ENCODE peak calls at places on chromosomes 16 and 17, in five cellular contexts. V, F, E, G and Y are unnamed samples.

GRCh38 chr17:66996926-66997325 is 32.4 kb downstream of the CACNG4 start:
- DNase-seq in F (no peak), G (no peak), E (no peak), V (no peak), Y (no peak)

GRCh38 chr17:17971431-17972125 is 622 bp downstream of the TOM1L2 start:
- DNase-seq in F (peak; percentile 25), G (peak; percentile 4), E (peak; percentile 69), V (peak; percentile 48), Y (peak; percentile 79)

GRCh38 chr17:57622886-57623433 is 122.1 kb downstream of the CCDC182 start:
- DNase-seq in F (peak; percentile 45), E (peak; percentile 40), V (no peak), G (no peak), Y (peak; percentile 56)

GRCh38 chr17:21304091-21304490 is 19.6 kb downstream of the MAP2K3 start:
- DNase-seq in V (no peak), E (no peak), F (no peak), G (no peak), Y (peak; percentile 20)

GRCh38 chr17:40071720-40072480 is 9.1 kb downstream of the THRA start:
- DNase-seq in E (peak; percentile 73), V (peak; percentile 84), G (no peak), F (no peak), Y (peak; percentile 95)

GRCh38 chr17:43309505-43310329 is 75.9 kb upstream of the RNU2-1 start:
- DNase-seq in G (no peak), V (peak; percentile 20), F (no peak), E (no peak), Y (no peak)

GRCh38 chr17:47872651-47873161 is 21.7 kb upstream of the SP6 start:
- DNase-seq in E (no peak), V (no peak), F (no peak), G (no peak), Y (no peak)

GRCh38 chr17:79997004-79997673 is 38.5 kb downstream of the TBC1D16 start:
- DNase-seq in G (peak; percentile 65), F (no peak), E (no peak), V (peak; percentile 48), Y (no peak)

GRCh38 chr16:70472786-70473433 is 18.5 kb downstream of the FCSK start:
- DNase-seq in V (no peak), E (no peak), F (no peak), G (no peak), Y (no peak)

GRCh38 chr16:9500872-9501271 is 409.4 kb downstream of the HAPSTR1 start:
- DNase-seq in E (no peak), V (no peak), G (no peak), F (no peak), Y (no peak)

GRCh38 chr17:46766493-46767491 is 51.7 kb downstream of the WNT3 start:
- DNase-seq in V (no peak), F (no peak), G (no peak), E (no peak), Y (no peak)

GRCh38 chr17:79800325-79801155 is 3.7 kb upstream of the CBX8 start:
- DNase-seq in F (no peak), E (no peak), G (no peak), V (no peak), Y (no peak)

GRCh38 chr17:42979511-42980273 is at the start of gene PTGES3L:
- DNase-seq in F (peak; percentile 57), V (no peak), E (peak; percentile 72), G (no peak), Y (no peak)

GRCh38 chr17:57735230-57735629 is 9.9 kb downstream of the CCDC182 start:
- DNase-seq in G (no peak), F (no peak), V (no peak), E (no peak), Y (no peak)

GRCh38 chr16:1296688-1297412 is 12.6 kb upstream of the UBE2I start:
- DNase-seq in F (peak; percentile 52), V (no peak), E (no peak), G (no peak), Y (peak; percentile 85)

GRCh38 chr17:51336112-51336822 is 75.9 kb downstream of the UTP18 start:
- DNase-seq in V (no peak), G (no peak), E (no peak), F (no peak), Y (no peak)

GRCh38 chr17:32445075-32445427 is 741 bp downstream of the PSMD11 start:
- DNase-seq in F (peak; percentile 70), G (no peak), V (peak; percentile 30), E (peak; percentile 16), Y (peak; percentile 43)

GRCh38 chr16:29898786-29899515 is 399 bp downstream of the SEZ6L2 start:
- DNase-seq in F (peak; percentile 58), G (no peak), V (no peak), E (no peak), Y (no peak)

GRCh38 chr17:41322264-41322902 is 6.9 kb upstream of the KRTAP17-1 start:
- DNase-seq in V (no peak), E (no peak), G (no peak), F (peak; percentile 46), Y (no peak)

GRCh38 chr16:84718-85452 is 6.9 kb downstream of the MPG start:
- DNase-seq in F (no peak), E (peak; percentile 72), V (peak; percentile 60), G (no peak), Y (peak; percentile 67)

GRCh38 chr17:81509687-81510523 is 2.7 kb downstream of the ACTG1 start:
- DNase-seq in G (no peak), V (no peak), E (no peak), F (no peak), Y (peak; percentile 30)

GRCh38 chr16:57194512-57194911 is 8.4 kb downstream of the RSPRY1 start:
- DNase-seq in V (no peak), G (no peak), E (no peak), F (peak; percentile 90), Y (no peak)

GRCh38 chr17:29292992-29293889 is 707 bp downstream of the NUFIP2 start:
- DNase-seq in V (peak; percentile 65), G (peak; percentile 12), F (peak; percentile 67), E (peak; percentile 76), Y (peak; percentile 72)

GRCh38 chr16:2008009-2008526 is 1.6 kb downstream of the ZNF598 start:
- DNase-seq in V (no peak), F (no peak), G (no peak), E (no peak), Y (no peak)

GRCh38 chr16:12272264-12272663 is 295.7 kb downstream of the SNX29 start:
- DNase-seq in E (no peak), G (no peak), V (no peak), F (no peak), Y (no peak)

GRCh38 chr16:12267491-12267890 is 291.0 kb downstream of the SNX29 start:
- DNase-seq in E (no peak), V (no peak), G (no peak), F (no peak), Y (no peak)

GRCh38 chr16:12276631-12277030 is 300.1 kb downstream of the SNX29 start:
- DNase-seq in E (no peak), G (no peak), F (no peak), V (no peak), Y (no peak)

GRCh38 chr16:12268602-12269001 is 292.1 kb downstream of the SNX29 start:
- DNase-seq in V (no peak), E (no peak), G (no peak), F (no peak), Y (no peak)

GRCh38 chr16:12271006-12271405 is 294.5 kb downstream of the SNX29 start:
- DNase-seq in G (no peak), E (no peak), V (no peak), F (no peak), Y (no peak)
- TF ChIP-seq CTCF in G (no peak), E (no peak), V (no peak), F (peak; percentile 15), Y (no peak)

GRCh38 chr16:35798885-35799426 is 2339.5 kb downstream of the TP53TG3F start:
- DNase-seq in F (no peak), V (no peak), E (peak; percentile 75), G (no peak), Y (no peak)
- H3K9me3 ChIP-seq in F (no peaks in the 10 kb centered on the region), V (no peaks in the 10 kb centered on the region), E (no peaks in the 10 kb centered on the region), G (peaks cover 4% of the 10 kb centered on the region), Y (no peaks in the 10 kb centered on the region)

GRCh38 chr17:78490673-78491072 is 86.5 kb downstream of the DNAH17 start:
- DNase-seq in E (no peak), V (no peak), F (no peak), G (no peak), Y (no peak)

GRCh38 chr17:78490156-78490555 is 87.0 kb downstream of the DNAH17 start:
- DNase-seq in V (no peak), F (no peak), E (no peak), G (no peak), Y (no peak)

GRCh38 chr17:78493455-78494188 is 83.6 kb downstream of the DNAH17 start:
- DNase-seq in V (no peak), G (no peak), F (no peak), E (peak; percentile 45), Y (peak; percentile 66)

GRCh38 chr17:78491236-78492115 is 85.7 kb downstream of the DNAH17 start:
- DNase-seq in V (no peak), E (no peak), G (no peak), F (no peak), Y (no peak)

DNA sequence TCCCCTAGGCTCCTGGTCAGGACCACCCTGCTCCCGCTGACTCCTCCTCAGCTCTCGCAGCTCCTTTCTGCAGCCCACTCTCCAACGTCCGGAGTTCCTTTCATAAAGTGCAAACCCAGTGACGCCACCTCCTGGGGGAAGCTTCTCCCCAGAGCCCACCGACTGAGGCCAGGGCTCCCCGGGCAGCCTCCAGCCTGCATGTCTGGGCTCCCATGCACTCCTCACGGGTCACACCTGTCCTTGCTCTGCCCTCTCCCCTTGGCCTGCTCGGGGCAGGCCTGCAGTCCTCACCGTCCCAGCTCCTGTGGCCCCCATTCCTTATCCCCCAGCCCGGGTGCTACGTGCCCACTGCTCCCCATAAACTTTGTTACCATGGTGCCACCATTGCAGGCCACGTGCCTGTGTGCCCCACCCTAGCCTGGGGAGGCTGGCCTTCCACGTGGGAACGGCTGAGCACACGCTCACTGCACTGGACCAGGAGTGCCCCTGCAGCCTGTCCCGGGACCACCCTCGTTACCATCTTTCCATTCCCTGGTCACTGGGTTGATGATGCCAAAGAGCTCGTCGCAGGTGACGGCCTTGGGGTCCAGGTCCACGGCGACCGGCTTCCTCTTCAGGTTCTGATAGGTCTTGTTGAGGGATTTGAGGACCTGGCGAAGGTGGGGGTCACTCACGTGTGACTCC is 84.9 kb downstream of the DNAH17 start:
- DNase-seq in F (no peak), G (no peak), V (no peak), E (no peak), Y (no peak)
- TF ChIP-seq CTCF in F (no peak), G (no peak), V (no peak), E (no peak), Y (no peak)

DNA sequence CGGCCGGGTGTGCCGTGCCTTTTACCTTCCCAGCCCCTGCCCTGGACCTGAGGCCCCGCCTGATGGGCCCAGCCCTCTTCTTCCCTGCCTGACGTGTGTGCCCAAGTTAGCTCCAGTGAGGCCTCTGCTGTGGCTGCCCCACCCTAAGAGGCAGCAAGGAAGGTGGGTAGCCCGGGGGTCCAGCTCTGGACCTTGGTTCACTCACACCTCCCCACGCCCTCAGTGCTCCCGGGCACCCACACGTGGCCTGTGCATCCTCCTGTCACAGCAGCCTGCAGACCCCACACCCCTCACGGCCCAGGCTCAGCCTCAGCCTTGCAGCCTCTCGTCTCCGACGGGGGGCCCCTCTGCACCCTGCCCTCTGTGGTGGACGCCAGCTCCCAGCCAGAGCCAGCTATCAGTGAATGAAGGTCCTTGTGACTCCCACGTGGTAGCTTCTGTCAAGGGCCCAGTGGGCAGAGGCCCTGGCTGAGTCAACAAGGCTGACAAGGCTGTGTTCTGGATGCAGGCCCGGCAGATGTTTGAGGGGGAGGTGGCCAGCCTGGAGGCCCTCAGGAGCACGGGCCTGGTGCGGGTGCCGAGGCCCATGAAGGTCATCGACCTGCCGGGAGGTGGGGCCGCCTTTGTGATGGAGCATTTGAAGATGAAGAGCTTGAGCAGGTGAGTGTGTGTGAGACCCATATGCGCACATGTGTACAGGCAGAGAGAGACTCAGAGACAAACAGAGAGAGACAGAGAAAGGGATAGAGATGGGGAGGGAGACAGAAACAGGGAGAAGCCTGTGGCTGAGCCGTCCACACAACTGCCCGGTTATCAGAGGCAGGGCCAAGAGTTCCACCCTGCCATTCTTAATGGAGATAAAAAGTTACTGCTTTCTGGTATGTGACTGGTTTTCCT is 2.8 kb downstream of the FN3K start:
- DNase-seq in G (no peak), F (no peak), V (peak; percentile 64), E (peak; percentile 87), Y (peak; percentile 98)
- H3K9me3 ChIP-seq in G (no peaks in the 10 kb centered on the region), F (peaks cover 29% of the 10 kb centered on the region), V (no peaks in the 10 kb centered on the region), E (peaks cover 6% of the 10 kb centered on the region), Y (peaks cover 6% of the 10 kb centered on the region)